ENCODE peak calls at places on chromosomes 2 and 18, in five cellular contexts. M is MM.1S; A is activated T-cell treated with anti-CD3 and anti-CD28 coated beads for 24 hours; N is IMR-90; Y is stimulated activated CD8-positive, alpha-beta memory T cell treated with anti-CD3 and anti-CD28 coated beads, Interleukin-12 subunit alpha, Interleukin-12 subunit beta, amount 100 ng/mL, for 1 hour. I is an unnamed sample.

GRCh38 chr2:98548920-98549818 is 59.1 kb downstream of the COA5 start:
- DNase-seq in M (no peak), A (no peak), N (no peak), Y (no peak), I (no peak)

GRCh38 chr2:191833356-191833755 is 13.5 kb downstream of the CAVIN2 start:
- DNase-seq in M (no peak), A (no peak), N (no peak), Y (no peak), I (no peak)

GRCh38 chr2:8659092-8659734 is 22.6 kb upstream of the ID2 start:
- DNase-seq in M (no peak), A (no peak), N (no peak), Y (no peak), I (no peak)

GRCh38 chr2:38835015-38835601 is 40.6 kb downstream of the DHX57 start:
- DNase-seq in M (peak; percentile 34), A (no peak), N (peak; percentile 28), Y (no peak), I (no peak)

GRCh38 chr18:26547302-26548143 is 830 bp downstream of the KCTD1 start:
- DNase-seq in M (no peak), A (peak; percentile 35), N (peak; percentile 84), Y (peak; percentile 14), I (peak; percentile 49)

GRCh38 chr2:174594451-174594850 is 3.2 kb downstream of the WIPF1 start:
- DNase-seq in M (peak; percentile 40), A (no peak), N (no peak), Y (no peak), I (no peak)

GRCh38 chr2:160956243-160956802 is 203.9 kb upstream of the TANK start:
- DNase-seq in M (no peak), A (no peak), N (no peak), Y (no peak), I (no peak)

GRCh38 chr2:24473613-24474012 is 17.4 kb upstream of the NCOA1 start:
- DNase-seq in M (no peak), A (no peak), N (no peak), Y (no peak), I (no peak)

GRCh38 chr2:41728757-41729338 is 319.0 kb upstream of the PKDCC start:
- DNase-seq in M (no peak), A (no peak), N (no peak), Y (no peak), I (no peak)

GRCh38 chr2:20755132-20755800 is 67.6 kb downstream of the LDAH start:
- DNase-seq in M (no peak), A (no peak), N (peak; percentile 7), Y (no peak), I (no peak)

GRCh38 chr2:236568068-236568921 is 1.3 kb upstream of the ACKR3 start:
- DNase-seq in M (peak; percentile 38), A (no peak), N (no peak), Y (peak; percentile 4), I (no peak)

GRCh38 chr2:128412181-128412871 is 93.7 kb upstream of the HS6ST1 start:
- DNase-seq in M (no peak), A (no peak), N (no peak), Y (no peak), I (no peak)

GRCh38 chr2:26472821-26473655 is 4.9 kb downstream of the OTOF start:
- DNase-seq in M (no peak), A (no peak), N (no peak), Y (no peak), I (no peak)

GRCh38 chr2:44553456-44553855 is 191.7 kb downstream of the CAMKMT start:
- DNase-seq in M (no peak), A (no peak), N (peak; percentile 15), Y (no peak), I (no peak)

GRCh38 chr2:29528891-29529520 is 392.4 kb downstream of the ALK start:
- DNase-seq in M (no peak), A (peak; percentile 8), N (peak; percentile 79), Y (no peak), I (peak; percentile 51)

GRCh38 chr18:26655614-26656400 is 107.5 kb upstream of the KCTD1 start:
- DNase-seq in M (peak; percentile 12), A (no peak), N (peak; percentile 11), Y (no peak), I (no peak)

GRCh38 chr2:57549642-57550102 is 496.9 kb upstream of the VRK2 start:
- DNase-seq in M (peak; percentile 65), A (no peak), N (no peak), Y (no peak), I (no peak)

GRCh38 chr2:20496069-20496468 is 49.2 kb downstream of the RHOB start:
- DNase-seq in M (no peak), A (no peak), N (peak; percentile 68), Y (no peak), I (no peak)

GRCh38 chr2:178309541-178309940 is 115.2 kb downstream of the OSBPL6 start:
- DNase-seq in M (no peak), A (no peak), N (peak; percentile 30), Y (no peak), I (no peak)